ENCODE peak calls at places on chromosome 1, in eight cellular contexts. One of them, this sample, is unnamed.
A peak's percentile ranks its signal among the peaks of the same experiment; 100 is the strongest.

GRCh38 chr1:29269356-29269755 is 33.0 kb downstream of the PTPRU start:
- DNase-seq in NCI-H1105 treated with DMSO at 0.1 percent for 48 hours: no peak
- DNase-seq in heart left ventricle: no peak
- DNase-seq in NCI-H1436: no peak
- DNase-seq in HTR-8/SVneo: no peak
- DNase-seq in GM04504: no peak
- DNase-seq in activated CD4-positive, alpha-beta T cell treated with anti-CD3 and anti-CD28 coated beads for 36 hours: no peak
- DNase-seq in substantia nigra: peak; percentile 76
- DNase-seq in this sample: peak; percentile 70

GRCh38 chr1:232352366-232352765 is 277.6 kb downstream of the SIPA1L2 start:
- DNase-seq in NCI-H1105 treated with DMSO at 0.1 percent for 48 hours: no peak
- DNase-seq in heart left ventricle: no peak
- DNase-seq in NCI-H1436: no peak
- DNase-seq in HTR-8/SVneo: no peak
- DNase-seq in GM04504: no peak
- DNase-seq in activated CD4-positive, alpha-beta T cell treated with anti-CD3 and anti-CD28 coated beads for 36 hours: no peak
- DNase-seq in substantia nigra: no peak
- DNase-seq in this sample: no peak

GRCh38 chr1:23163395-23163794 is 5.3 kb downstream of the LUZP1 start:
- DNase-seq in NCI-H1105 treated with DMSO at 0.1 percent for 48 hours: no peak
- DNase-seq in heart left ventricle: no peak
- DNase-seq in NCI-H1436: no peak
- DNase-seq in HTR-8/SVneo: no peak
- DNase-seq in GM04504: no peak
- DNase-seq in activated CD4-positive, alpha-beta T cell treated with anti-CD3 and anti-CD28 coated beads for 36 hours: no peak
- DNase-seq in substantia nigra: no peak
- DNase-seq in this sample: no peak

GRCh38 chr1:56190975-56191768 is 388.2 kb downstream of the PLPP3 start:
- DNase-seq in NCI-H1105 treated with DMSO at 0.1 percent for 48 hours: no peak
- DNase-seq in heart left ventricle: no peak
- DNase-seq in NCI-H1436: no peak
- DNase-seq in HTR-8/SVneo: no peak
- DNase-seq in GM04504: peak; percentile 71
- DNase-seq in activated CD4-positive, alpha-beta T cell treated with anti-CD3 and anti-CD28 coated beads for 36 hours: no peak
- DNase-seq in substantia nigra: no peak
- DNase-seq in this sample: no peak

GRCh38 chr1:27372808-27373690 is 1.6 kb downstream of the FCN3 start:
- DNase-seq in NCI-H1105 treated with DMSO at 0.1 percent for 48 hours: no peak
- DNase-seq in heart left ventricle: no peak
- DNase-seq in NCI-H1436: no peak
- DNase-seq in HTR-8/SVneo: no peak
- DNase-seq in GM04504: no peak
- DNase-seq in activated CD4-positive, alpha-beta T cell treated with anti-CD3 and anti-CD28 coated beads for 36 hours: no peak
- DNase-seq in substantia nigra: no peak
- DNase-seq in this sample: no peak

GRCh38 chr1:34405266-34405959 is 228.7 kb downstream of the C1orf94 start:
- DNase-seq in NCI-H1105 treated with DMSO at 0.1 percent for 48 hours: no peak
- DNase-seq in heart left ventricle: no peak
- DNase-seq in NCI-H1436: no peak
- DNase-seq in HTR-8/SVneo: no peak
- DNase-seq in GM04504: no peak
- DNase-seq in activated CD4-positive, alpha-beta T cell treated with anti-CD3 and anti-CD28 coated beads for 36 hours: no peak
- DNase-seq in substantia nigra: no peak
- DNase-seq in this sample: no peak

GRCh38 chr1:223834660-223835263 is 11.0 kb downstream of the TP53BP2 start:
- DNase-seq in NCI-H1105 treated with DMSO at 0.1 percent for 48 hours: no peak
- DNase-seq in heart left ventricle: no peak
- DNase-seq in NCI-H1436: no peak
- DNase-seq in HTR-8/SVneo: no peak
- DNase-seq in GM04504: no peak
- DNase-seq in activated CD4-positive, alpha-beta T cell treated with anti-CD3 and anti-CD28 coated beads for 36 hours: peak; percentile 52
- DNase-seq in substantia nigra: no peak
- DNase-seq in this sample: no peak

GRCh38 chr1:203325004-203325417 is 19.7 kb downstream of the BTG2 start:
- DNase-seq in NCI-H1105 treated with DMSO at 0.1 percent for 48 hours: peak; percentile 96
- DNase-seq in heart left ventricle: no peak
- DNase-seq in NCI-H1436: peak; percentile 85
- DNase-seq in HTR-8/SVneo: no peak
- DNase-seq in GM04504: no peak
- DNase-seq in activated CD4-positive, alpha-beta T cell treated with anti-CD3 and anti-CD28 coated beads for 36 hours: peak; percentile 81
- DNase-seq in substantia nigra: no peak
- DNase-seq in this sample: no peak

GRCh38 chr1:224528900-224529299 is 87.2 kb upstream of the CNIH3 start:
- DNase-seq in NCI-H1105 treated with DMSO at 0.1 percent for 48 hours: no peak
- DNase-seq in heart left ventricle: no peak
- DNase-seq in NCI-H1436: no peak
- DNase-seq in HTR-8/SVneo: peak; percentile 52
- DNase-seq in GM04504: peak; percentile 79
- DNase-seq in activated CD4-positive, alpha-beta T cell treated with anti-CD3 and anti-CD28 coated beads for 36 hours: no peak
- DNase-seq in substantia nigra: no peak
- DNase-seq in this sample: no peak

GRCh38 chr1:45957684-45958083 is 154.3 kb downstream of the MAST2 start:
- DNase-seq in NCI-H1105 treated with DMSO at 0.1 percent for 48 hours: no peak
- DNase-seq in heart left ventricle: no peak
- DNase-seq in NCI-H1436: no peak
- DNase-seq in HTR-8/SVneo: no peak
- DNase-seq in GM04504: no peak
- DNase-seq in activated CD4-positive, alpha-beta T cell treated with anti-CD3 and anti-CD28 coated beads for 36 hours: no peak
- DNase-seq in substantia nigra: no peak
- DNase-seq in this sample: no peak

GRCh38 chr1:210937846-210938245 is 196.1 kb downstream of the KCNH1 start:
- DNase-seq in NCI-H1105 treated with DMSO at 0.1 percent for 48 hours: no peak
- DNase-seq in heart left ventricle: no peak
- DNase-seq in NCI-H1436: no peak
- DNase-seq in HTR-8/SVneo: no peak
- DNase-seq in GM04504: no peak
- DNase-seq in activated CD4-positive, alpha-beta T cell treated with anti-CD3 and anti-CD28 coated beads for 36 hours: no peak
- DNase-seq in substantia nigra: no peak
- DNase-seq in this sample: no peak

GRCh38 chr1:116375165-116375883 is 2.3 kb downstream of the ATP1A1 start:
- DNase-seq in NCI-H1105 treated with DMSO at 0.1 percent for 48 hours: no peak
- DNase-seq in heart left ventricle: no peak
- DNase-seq in NCI-H1436: no peak
- DNase-seq in HTR-8/SVneo: no peak
- DNase-seq in GM04504: no peak
- DNase-seq in activated CD4-positive, alpha-beta T cell treated with anti-CD3 and anti-CD28 coated beads for 36 hours: no peak
- DNase-seq in substantia nigra: no peak
- DNase-seq in this sample: no peak

GRCh38 chr1:25891606-25892005 is 14.6 kb downstream of the STMN1 start:
- DNase-seq in NCI-H1105 treated with DMSO at 0.1 percent for 48 hours: no peak
- DNase-seq in heart left ventricle: no peak
- DNase-seq in NCI-H1436: no peak
- DNase-seq in HTR-8/SVneo: no peak
- DNase-seq in GM04504: no peak
- DNase-seq in activated CD4-positive, alpha-beta T cell treated with anti-CD3 and anti-CD28 coated beads for 36 hours: no peak
- DNase-seq in substantia nigra: no peak
- DNase-seq in this sample: no peak

GRCh38 chr1:30525980-30526651 is 197.3 kb downstream of the MATN1 start:
- DNase-seq in NCI-H1105 treated with DMSO at 0.1 percent for 48 hours: no peak
- DNase-seq in heart left ventricle: no peak
- DNase-seq in NCI-H1436: no peak
- DNase-seq in HTR-8/SVneo: peak; percentile 73
- DNase-seq in GM04504: peak; percentile 68
- DNase-seq in activated CD4-positive, alpha-beta T cell treated with anti-CD3 and anti-CD28 coated beads for 36 hours: no peak
- DNase-seq in substantia nigra: no peak
- DNase-seq in this sample: no peak

GRCh38 chr1:210332719-210333398 is 4.2 kb downstream of the HHAT start:
- DNase-seq in NCI-H1105 treated with DMSO at 0.1 percent for 48 hours: peak; percentile 27
- DNase-seq in heart left ventricle: no peak
- DNase-seq in NCI-H1436: peak; percentile 24
- DNase-seq in HTR-8/SVneo: no peak
- DNase-seq in GM04504: no peak
- DNase-seq in activated CD4-positive, alpha-beta T cell treated with anti-CD3 and anti-CD28 coated beads for 36 hours: peak; percentile 89
- DNase-seq in substantia nigra: no peak
- DNase-seq in this sample: no peak

GRCh38 chr1:102691592-102692090 is 416.7 kb downstream of the COL11A1 start:
- DNase-seq in NCI-H1105 treated with DMSO at 0.1 percent for 48 hours: no peak
- DNase-seq in heart left ventricle: no peak
- DNase-seq in NCI-H1436: no peak
- DNase-seq in HTR-8/SVneo: no peak
- DNase-seq in GM04504: no peak
- DNase-seq in activated CD4-positive, alpha-beta T cell treated with anti-CD3 and anti-CD28 coated beads for 36 hours: no peak
- DNase-seq in substantia nigra: no peak
- DNase-seq in this sample: no peak

GRCh38 chr1:27475707-27476106 is 14.3 kb downstream of the WASF2 start:
- DNase-seq in NCI-H1105 treated with DMSO at 0.1 percent for 48 hours: no peak
- DNase-seq in heart left ventricle: no peak
- DNase-seq in NCI-H1436: no peak
- DNase-seq in HTR-8/SVneo: no peak
- DNase-seq in GM04504: no peak
- DNase-seq in activated CD4-positive, alpha-beta T cell treated with anti-CD3 and anti-CD28 coated beads for 36 hours: no peak
- DNase-seq in substantia nigra: no peak
- DNase-seq in this sample: no peak

GRCh38 chr1:109517337-109517736 is 7.8 kb upstream of the AMIGO1 start:
- DNase-seq in NCI-H1105 treated with DMSO at 0.1 percent for 48 hours: no peak
- DNase-seq in heart left ventricle: no peak
- DNase-seq in NCI-H1436: no peak
- DNase-seq in HTR-8/SVneo: no peak
- DNase-seq in GM04504: no peak
- DNase-seq in activated CD4-positive, alpha-beta T cell treated with anti-CD3 and anti-CD28 coated beads for 36 hours: no peak
- DNase-seq in substantia nigra: no peak
- DNase-seq in this sample: no peak

GRCh38 chr1:29473167-29473855 is 237.0 kb downstream of the PTPRU start:
- DNase-seq in NCI-H1105 treated with DMSO at 0.1 percent for 48 hours: peak; percentile 55
- DNase-seq in heart left ventricle: no peak
- DNase-seq in NCI-H1436: peak; percentile 14
- DNase-seq in HTR-8/SVneo: no peak
- DNase-seq in GM04504: no peak
- DNase-seq in activated CD4-positive, alpha-beta T cell treated with anti-CD3 and anti-CD28 coated beads for 36 hours: no peak
- DNase-seq in substantia nigra: no peak
- DNase-seq in this sample: no peak

GRCh38 chr1:2477309-2477708 is 1.2 kb downstream of the PLCH2 start:
- DNase-seq in NCI-H1105 treated with DMSO at 0.1 percent for 48 hours: no peak
- DNase-seq in heart left ventricle: no peak
- DNase-seq in NCI-H1436: no peak
- DNase-seq in HTR-8/SVneo: no peak
- DNase-seq in GM04504: no peak
- DNase-seq in activated CD4-positive, alpha-beta T cell treated with anti-CD3 and anti-CD28 coated beads for 36 hours: no peak
- DNase-seq in substantia nigra: no peak
- DNase-seq in this sample: no peak

GRCh38 chr1:53968125-53968513 is 22.0 kb downstream of the LRRC42 start:
- DNase-seq in NCI-H1105 treated with DMSO at 0.1 percent for 48 hours: no peak
- DNase-seq in heart left ventricle: no peak
- DNase-seq in NCI-H1436: no peak
- DNase-seq in HTR-8/SVneo: no peak
- DNase-seq in GM04504: no peak
- DNase-seq in activated CD4-positive, alpha-beta T cell treated with anti-CD3 and anti-CD28 coated beads for 36 hours: no peak
- DNase-seq in substantia nigra: no peak
- DNase-seq in this sample: no peak

GRCh38 chr1:204457665-204458064 is 36.9 kb downstream of the PIK3C2B start:
- DNase-seq in NCI-H1105 treated with DMSO at 0.1 percent for 48 hours: no peak
- DNase-seq in heart left ventricle: no peak
- DNase-seq in NCI-H1436: no peak
- DNase-seq in HTR-8/SVneo: no peak
- DNase-seq in GM04504: no peak
- DNase-seq in activated CD4-positive, alpha-beta T cell treated with anti-CD3 and anti-CD28 coated beads for 36 hours: no peak
- DNase-seq in substantia nigra: no peak
- DNase-seq in this sample: no peak

GRCh38 chr1:12601690-12602632 is 16.0 kb downstream of the DHRS3 start:
- DNase-seq in NCI-H1105 treated with DMSO at 0.1 percent for 48 hours: no peak
- DNase-seq in heart left ventricle: no peak
- DNase-seq in NCI-H1436: no peak
- DNase-seq in HTR-8/SVneo: no peak
- DNase-seq in GM04504: peak; percentile 68
- DNase-seq in activated CD4-positive, alpha-beta T cell treated with anti-CD3 and anti-CD28 coated beads for 36 hours: no peak
- DNase-seq in substantia nigra: peak; percentile 24
- DNase-seq in this sample: no peak

GRCh38 chr1:24267003-24267402 is 52.2 kb upstream of the GRHL3 start:
- DNase-seq in NCI-H1105 treated with DMSO at 0.1 percent for 48 hours: peak; percentile 73
- DNase-seq in heart left ventricle: no peak
- DNase-seq in NCI-H1436: peak; percentile 6
- DNase-seq in HTR-8/SVneo: no peak
- DNase-seq in GM04504: no peak
- DNase-seq in activated CD4-positive, alpha-beta T cell treated with anti-CD3 and anti-CD28 coated beads for 36 hours: no peak
- DNase-seq in substantia nigra: no peak
- DNase-seq in this sample: no peak

GRCh38 chr1:150066838-150067183 is 765 bp upstream of the VPS45 start:
- DNase-seq in NCI-H1105 treated with DMSO at 0.1 percent for 48 hours: peak; percentile 81
- DNase-seq in heart left ventricle: peak; percentile 69
- DNase-seq in NCI-H1436: peak; percentile 53
- DNase-seq in HTR-8/SVneo: no peak
- DNase-seq in GM04504: no peak
- DNase-seq in activated CD4-positive, alpha-beta T cell treated with anti-CD3 and anti-CD28 coated beads for 36 hours: peak; percentile 65
- DNase-seq in substantia nigra: peak; percentile 70
- DNase-seq in this sample: peak; percentile 66

GRCh38 chr1:32627596-32628162 is 22.7 kb downstream of the ZBTB8OS start:
- DNase-seq in NCI-H1105 treated with DMSO at 0.1 percent for 48 hours: no peak
- DNase-seq in heart left ventricle: no peak
- DNase-seq in NCI-H1436: no peak
- DNase-seq in HTR-8/SVneo: no peak
- DNase-seq in GM04504: no peak
- DNase-seq in activated CD4-positive, alpha-beta T cell treated with anti-CD3 and anti-CD28 coated beads for 36 hours: peak; percentile 24
- DNase-seq in substantia nigra: no peak
- DNase-seq in this sample: no peak

This sample was measured in hippocampal formation.